ENCODE peak calls at places on chromosomes 1 and 21, in seven cellular contexts. Y is A549, R is colonic mucosa, T is ovary, J is MM.1S, K is left lung, X is upper lobe of right lung. G is an unnamed sample. For H3K9me3, the result is how much of the 10 kb centered on the place peaks cover.

GRCh38 chr1:69836961-69837636 is 269.4 kb downstream of the LRRC7 start:
- DNase-seq in T (no peak), R (no peak), K (no peak), J (no peak), X (no peak), Y (no peak), G (no peak)

GRCh38 chr1:29508458-29509107 is 272.3 kb downstream of the PTPRU start:
- DNase-seq in Y (no peak), T (no peak), R (no peak), J (no peak), K (no peak), X (no peak), G (no peak)

GRCh38 chr1:66510407-66510806 is 23.5 kb upstream of the SGIP1 start:
- DNase-seq in R (no peak), T (no peak), X (peak), K (peak), J (no peak), Y (no peak), G (no peak)

GRCh38 chr1:121519042-121519755 is 334.4 kb downstream of the SRGAP2C start:
- DNase-seq in Y (peak), X (peak), T (peak), R (peak), J (peak), K (peak), G (peak)

GRCh38 chr1:150559627-150560010 is 10.4 kb downstream of the ADAMTSL4 start:
- DNase-seq in T (no peak), J (no peak), R (no peak), X (no peak), K (no peak), Y (no peak), G (no peak)

GRCh38 chr1:31529999-31530705 is 46.2 kb upstream of the TINAGL1 start:
- DNase-seq in X (no peak), K (no peak), Y (no peak), R (no peak), J (no peak), T (no peak), G (no peak)

GRCh38 chr1:207470927-207471326 is 16.8 kb downstream of the CR2 start:
- DNase-seq in R (no peak), Y (no peak), J (no peak), K (no peak), T (no peak), X (no peak), G (no peak)

GRCh38 chr1:24786191-24786590 is 40.9 kb downstream of the CLIC4 start:
- DNase-seq in K (no peak), T (no peak), X (no peak), R (no peak), Y (no peak), J (no peak), G (no peak)

GRCh38 chr1:99527078-99527477 is 118.8 kb upstream of the PALMD start:
- DNase-seq in T (no peak), R (no peak), J (no peak), K (no peak), Y (no peak), X (no peak), G (no peak)

GRCh38 chr1:204154525-204155255 is 2.8 kb upstream of the ETNK2 start:
- DNase-seq in Y (no peak), X (no peak), J (no peak), T (peak), R (no peak), K (no peak), G (no peak)

GRCh38 chr1:119906927-119907652 is 10.8 kb upstream of the ADAM30 start:
- DNase-seq in Y (no peak), T (no peak), K (no peak), R (no peak), X (no peak), J (no peak), G (no peak)

GRCh38 chr21:36973986-36974850 is 7.7 kb upstream of the HLCS start:
- DNase-seq in K (no peak), T (no peak), X (no peak), Y (no peak), R (no peak), J (peak), G (no peak)

GRCh38 chr21:36976228-36976627 is 9.8 kb upstream of the HLCS start:
- DNase-seq in K (no peak), X (no peak), R (no peak), J (no peak), Y (no peak), T (no peak), G (no peak)

GRCh38 chr21:36974851-36975192 is 8.4 kb upstream of the HLCS start:
- DNase-seq in R (no peak), K (no peak), J (no peak), X (no peak), T (no peak), Y (no peak), G (no peak)

GRCh38 chr21:36980280-36981048 is 14.0 kb upstream of the HLCS start:
- DNase-seq in J (no peak), T (peak), R (peak), Y (no peak), K (peak), X (peak), G (peak)

GRCh38 chr21:36976882-36977651 is 10.6 kb upstream of the HLCS start:
- DNase-seq in J (peak), R (no peak), K (no peak), T (no peak), X (no peak), Y (peak), G (no peak)
- H3K4me3 ChIP-seq in J (peak), R (no peak), K (no peak), T (no peak), X (no peak), Y (no peak), G (no peak)

DNA sequence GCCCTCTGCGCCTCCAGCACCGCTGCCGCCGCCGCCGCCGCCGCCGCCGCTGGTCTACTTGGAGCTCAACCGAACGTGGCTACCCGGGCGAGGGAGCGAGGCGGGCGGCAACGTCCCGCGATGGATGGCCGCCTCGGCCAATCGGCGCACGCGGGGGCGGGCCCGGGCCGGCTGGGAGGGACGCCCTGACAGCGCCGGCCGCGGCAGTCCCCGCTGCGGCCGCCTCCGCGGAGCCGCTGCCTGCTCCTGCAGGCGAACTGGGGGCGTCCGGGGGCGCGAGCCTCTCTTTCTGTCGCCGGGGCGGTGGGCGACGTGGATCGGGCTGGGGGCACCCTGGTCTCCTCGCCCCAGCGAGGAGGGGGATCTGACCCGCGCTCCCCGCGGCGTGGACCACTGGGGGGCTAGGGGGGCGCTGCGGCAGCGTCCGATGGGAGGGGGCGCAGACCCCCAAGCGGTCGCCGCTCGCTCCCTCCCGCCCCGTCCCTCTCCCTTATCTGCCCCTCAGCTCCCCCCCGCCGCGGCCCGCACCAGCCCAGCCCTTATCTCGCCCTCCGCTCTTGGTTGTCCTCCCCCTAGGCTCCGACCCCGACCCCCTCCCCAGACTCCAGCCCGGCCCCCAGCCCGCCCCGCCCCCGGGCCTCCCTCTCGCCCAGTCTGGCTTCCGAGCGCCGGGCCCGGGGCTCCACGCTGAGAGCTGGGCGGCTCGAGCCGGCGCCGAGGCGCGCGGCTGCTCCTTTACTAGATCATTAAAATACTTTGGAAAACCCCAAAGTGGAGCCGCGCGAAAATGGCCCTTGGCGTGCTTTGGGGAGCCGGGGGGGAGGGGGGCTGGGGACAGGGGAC is at the start of gene SSBP3:
- DNase-seq in Y (peak), J (peak), R (peak), X (peak), K (peak), T (peak), G (peak)
- TF ChIP-seq CTCF in Y (no peak), J (peak), R (no peak), X (no peak), K (no peak), T (peak), G (no peak)

DNA sequence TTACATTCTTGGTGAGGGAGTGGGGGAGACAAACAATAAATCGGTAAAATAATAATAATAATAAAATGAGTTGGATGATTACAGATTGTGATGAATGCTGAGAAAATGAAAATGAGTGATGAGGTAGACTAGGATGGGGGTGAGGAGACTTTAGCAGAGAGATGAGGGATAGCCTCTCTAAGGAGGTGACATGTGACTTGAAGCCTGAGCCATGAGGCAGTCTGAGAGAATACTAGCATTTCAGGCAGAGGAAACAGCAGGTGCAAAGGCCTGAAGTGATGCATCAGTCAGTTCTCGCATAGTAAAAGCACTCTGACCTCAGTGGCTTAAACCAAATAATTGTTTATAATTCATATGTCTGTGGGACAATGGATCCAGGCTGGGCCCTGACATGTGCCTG is 181.2 kb downstream of the AGBL4 start:
- DNase-seq in J (no peak), X (no peak), R (no peak), T (no peak), K (no peak), Y (no peak), G (no peak)
- H3K9me3 ChIP-seq in J (under half), X (under half), R (under half), T (under half), K (half or more), Y (under half), G (under half)

DNA sequence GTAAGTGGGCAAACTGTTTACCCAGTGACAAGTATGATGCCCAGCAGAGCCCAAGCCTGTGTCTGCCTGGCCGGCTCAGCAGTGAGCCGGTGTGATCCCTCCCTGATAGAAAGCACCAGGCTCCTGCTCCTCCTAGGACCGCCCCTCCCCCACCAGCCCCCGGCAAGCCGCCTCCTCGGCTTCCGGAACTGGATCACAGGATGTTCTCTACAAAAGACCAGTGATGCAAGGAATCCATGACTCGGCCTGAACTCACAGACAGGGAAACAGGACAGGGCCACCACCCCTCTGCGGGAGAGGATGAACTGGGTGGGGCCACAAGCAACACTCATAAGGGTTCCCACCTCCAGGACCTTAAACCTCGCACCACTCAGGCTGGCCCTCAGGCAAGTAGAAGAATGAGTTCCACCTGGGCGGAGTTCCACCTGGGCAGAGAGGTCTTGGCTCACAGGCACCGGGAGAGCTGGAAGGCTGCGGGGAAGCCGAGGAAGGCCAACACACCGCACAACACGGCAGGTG is 7.8 kb downstream of the ACOT7 start:
- DNase-seq in K (peak), R (peak), Y (peak), X (peak), J (no peak), T (no peak), G (no peak)
- H3K4me3 ChIP-seq in K (no peak), R (no peak), Y (peak), X (no peak), J (no peak), T (no peak), G (no peak)

DNA sequence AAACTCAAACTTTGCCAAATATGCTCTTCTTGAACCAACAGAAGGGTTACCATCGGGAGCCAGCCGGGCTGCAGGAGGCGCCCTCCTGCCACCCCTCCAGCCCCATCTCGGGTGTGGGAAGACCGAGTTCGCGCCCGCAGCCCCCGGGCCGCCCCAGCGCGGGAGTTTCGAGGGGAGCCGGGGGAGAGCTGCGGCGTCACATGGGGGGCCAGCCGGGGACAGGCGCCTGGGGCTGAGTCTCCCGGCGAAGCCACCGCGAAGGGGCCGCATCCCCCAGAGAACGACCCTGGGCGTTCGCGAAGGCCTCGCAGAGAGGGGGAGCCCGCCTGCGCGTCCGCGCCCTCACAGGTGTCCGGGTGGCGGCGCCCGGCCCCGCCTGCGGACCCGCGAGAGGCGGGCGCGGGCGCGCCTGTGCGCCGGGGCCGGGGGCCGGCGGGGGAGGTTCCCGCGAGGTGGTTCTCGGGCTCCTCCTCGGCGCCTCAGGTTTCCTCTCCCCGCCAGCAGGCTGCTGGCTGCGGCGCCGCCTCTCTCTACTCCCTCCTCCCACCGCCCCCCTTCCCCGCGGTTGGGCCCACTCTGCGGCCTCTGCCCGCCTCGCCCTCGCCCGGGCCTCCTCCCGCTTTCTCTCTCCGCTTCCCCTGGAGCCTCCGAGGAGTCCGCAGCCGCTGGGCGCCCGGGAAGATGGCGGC is at the start of gene RAVER2:
- DNase-seq in T (peak), Y (peak), R (peak), K (peak), J (peak), X (peak), G (peak)
- TF ChIP-seq CTCF in T (peak), Y (peak), R (peak), K (peak), J (peak), X (peak), G (no peak)

DNA sequence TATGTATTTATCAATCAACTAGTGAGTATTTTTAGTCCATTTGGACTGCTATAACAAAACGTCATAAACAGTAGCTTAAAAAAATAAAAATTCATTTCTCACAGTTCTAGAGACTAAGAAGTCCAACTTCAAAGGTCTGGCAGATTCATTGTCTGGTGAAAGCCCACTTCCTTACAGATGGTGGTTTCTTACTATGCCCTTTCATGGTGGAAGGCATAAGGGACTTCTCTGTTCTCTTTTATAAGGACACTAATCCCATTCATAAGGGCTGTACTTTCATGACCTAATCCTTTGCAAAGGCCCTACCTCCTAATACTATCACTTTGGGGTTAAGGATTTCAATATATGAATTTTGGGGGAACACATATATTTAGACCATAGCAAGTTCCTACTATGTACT is 37.9 kb downstream of the KRTAP20-3 start:
- DNase-seq in K (no peak), X (no peak), Y (no peak), R (no peak), J (no peak), T (no peak), G (no peak)
- H3K9me3 ChIP-seq in K (under half), X (under half), Y (under half), R (under half), J (under half), T (under half), G (under half)

G was measured in heart right ventricle.